ENCODE peak calls at places on chromosomes 6 and 20, in four cellular contexts. N, I, A and Y are unnamed samples.

GRCh38 chr6:111950661-111951426 is 77.6 kb upstream of the FYN start:
- DNase-seq in N (peak), I (no peak), A (no peak), Y (peak)

GRCh38 chr6:89611666-89612065 is 26.9 kb downstream of the LYRM2 start:
- DNase-seq in N (peak), I (no peak), A (no peak), Y (no peak)

GRCh38 chr20:9575836-9576235 is 61.4 kb downstream of the LAMP5 start:
- DNase-seq in N (no peak), I (no peak), A (no peak), Y (no peak)

GRCh38 chr20:50561379-50562078 is 51.3 kb downstream of the PTPN1 start:
- DNase-seq in N (peak), I (peak), A (peak), Y (no peak)

GRCh38 chr6:118401325-118401998 is 146.6 kb upstream of the PLN start:
- DNase-seq in N (no peak), I (no peak), A (no peak), Y (no peak)

GRCh38 chr6:169045486-169045885 is 208.2 kb downstream of the THBS2 start:
- DNase-seq in N (no peak), I (no peak), A (no peak), Y (no peak)

GRCh38 chr6:107118976-107119375 is 3.7 kb upstream of the BEND3 start:
- DNase-seq in N (peak), I (no peak), A (no peak), Y (no peak)

GRCh38 chr6:75012018-75012417 is 193.8 kb downstream of the COL12A1 start:
- DNase-seq in N (peak), I (no peak), A (no peak), Y (no peak)

GRCh38 chr6:44615621-44616020 is 228.1 kb downstream of the CDC5L start:
- DNase-seq in N (no peak), I (no peak), A (no peak), Y (no peak)

GRCh38 chr6:22470454-22471368 is 98.7 kb upstream of the HDGFL1 start:
- DNase-seq in N (peak), I (no peak), A (no peak), Y (peak)

GRCh38 chr20:58017237-58017969 is 211.1 kb downstream of the ANKRD60 start:
- DNase-seq in N (peak), I (peak), A (no peak), Y (no peak)

GRCh38 chr20:40564997-40565680 is 123.9 kb downstream of the MAFB start:
- DNase-seq in N (peak), I (no peak), A (no peak), Y (no peak)

GRCh38 chr6:132725947-132726607 is 12.2 kb upstream of the VNN1 start:
- DNase-seq in N (no peak), I (no peak), A (no peak), Y (no peak)

GRCh38 chr6:15239606-15240364 is 6.1 kb upstream of the JARID2 start:
- DNase-seq in N (peak), I (no peak), A (no peak), Y (no peak)

GRCh38 chr6:11083491-11083890 is 10.1 kb upstream of the SMIM13 start:
- DNase-seq in N (peak), I (no peak), A (no peak), Y (no peak)

GRCh38 chr20:18639501-18639979 is 51.7 kb downstream of the DTD1 start:
- DNase-seq in N (no peak), I (no peak), A (no peak), Y (no peak)

GRCh38 chr20:20201124-20201523 is 148.8 kb downstream of the CFAP61 start:
- DNase-seq in N (no peak), I (no peak), A (no peak), Y (no peak)

GRCh38 chr20:3461191-3461874 is 9.5 kb upstream of the ATRN start:
- DNase-seq in N (peak), I (no peak), A (no peak), Y (no peak)

GRCh38 chr6:80527552-80528052 is 421.1 kb downstream of the BCKDHB start:
- DNase-seq in N (no peak), I (no peak), A (no peak), Y (no peak)